ENCODE peak calls at places on chromosomes 5 and 9, in ten cellular contexts. Y is erythroblast, H is aorta, O is A549, A is dorsolateral prefrontal cortex, T is naive B cell, E is NCI-H1694, N is WTC11, D is GOT3, F is HCEC 1CT. S is an unnamed sample.

GRCh38 chr5:170584446-170584845 is 80.6 kb downstream of the KCNIP1 start:
- DNase-seq in T (no peak), D (no peak), Y (no peak), F (no peak), N (no peak), O (no peak), A (no peak), E (no peak), H (no peak), S (no peak)

GRCh38 chr5:16759147-16759800 is 142.5 kb upstream of the RETREG1 start:
- DNase-seq in A (no peak), O (no peak), N (no peak), D (no peak), F (no peak), H (no peak), T (no peak), Y (no peak), E (no peak), S (no peak)

GRCh38 chr5:90473321-90474234 is 993 bp downstream of the MBLAC2 start:
- DNase-seq in D (no peak), H (peak), Y (peak), O (peak), N (peak), A (no peak), E (peak), T (peak), F (peak), S (peak)

GRCh38 chr5:142823176-142823575 is 53.0 kb downstream of the ARHGAP26 start:
- DNase-seq in D (no peak), N (no peak), O (no peak), T (no peak), H (no peak), F (no peak), A (no peak), Y (no peak), E (no peak), S (no peak)

GRCh38 chr5:127203818-127204217 is 86.8 kb upstream of the MEGF10 start:
- DNase-seq in H (no peak), E (no peak), O (no peak), D (no peak), A (no peak), T (no peak), Y (no peak), N (no peak), F (peak), S (no peak)

GRCh38 chr5:32383065-32383464 is 61.5 kb downstream of the ZFR start:
- DNase-seq in N (no peak), F (no peak), E (no peak), H (no peak), A (no peak), T (no peak), D (no peak), O (no peak), Y (no peak), S (no peak)

GRCh38 chr9:126363847-126364671 is 37.4 kb downstream of the MVB12B start:
- DNase-seq in E (no peak), D (no peak), A (no peak), N (no peak), Y (no peak), H (no peak), F (no peak), O (no peak), T (no peak), S (no peak)

GRCh38 chr5:121805931-121806330 is 45.8 kb upstream of the FTMT start:
- DNase-seq in E (no peak), O (no peak), T (no peak), H (no peak), N (no peak), F (peak), A (no peak), Y (no peak), D (no peak), S (no peak)

GRCh38 chr5:176364765-176365662 is at the start of gene ARL10:
- DNase-seq in Y (peak), O (no peak), N (peak), T (peak), F (peak), E (no peak), D (no peak), H (peak), A (peak), S (peak)

GRCh38 chr5:72156921-72157320 is 49.6 kb downstream of the MAP1B start:
- DNase-seq in D (no peak), N (no peak), A (no peak), Y (no peak), E (no peak), O (no peak), F (peak), T (no peak), H (no peak), S (no peak)

GRCh38 chr9:135241381-135242380 is 154.2 kb downstream of the OLFM1 start:
- DNase-seq in O (no peak), F (no peak), T (no peak), N (peak), A (no peak), H (peak), D (no peak), E (peak), Y (no peak), S (no peak)

GRCh38 chr5:8184455-8185063 is 315.6 kb downstream of the MTRR start:
- DNase-seq in O (peak), F (no peak), H (peak), Y (peak), A (no peak), D (no peak), E (peak), T (peak), N (peak), S (no peak)

GRCh38 chr5:76952795-76953536 is at the start of gene CRHBP:
- DNase-seq in N (peak), A (no peak), Y (no peak), O (no peak), D (no peak), E (no peak), F (no peak), H (no peak), T (no peak), S (no peak)

GRCh38 chr9:109793921-109794320 is 13.9 kb downstream of the PALM2AKAP2 start:
- DNase-seq in N (no peak), T (no peak), D (no peak), H (no peak), A (no peak), E (no peak), Y (no peak), F (no peak), O (no peak), S (no peak)

GRCh38 chr5:167652690-167653089 is 638.8 kb upstream of the WWC1 start:
- DNase-seq in T (no peak), N (no peak), H (no peak), Y (no peak), E (no peak), O (no peak), D (no peak), F (no peak), A (no peak), S (no peak)

GRCh38 chr5:158832736-158833135 is 267.0 kb downstream of the EBF1 start:
- DNase-seq in A (no peak), Y (no peak), D (no peak), T (no peak), N (no peak), E (no peak), F (no peak), O (no peak), H (no peak), S (no peak)

GRCh38 chr9:18362901-18363685 is 110.9 kb upstream of the ADAMTSL1 start:
- DNase-seq in F (peak), D (no peak), N (no peak), E (no peak), A (no peak), Y (no peak), H (no peak), O (no peak), T (no peak), S (no peak)

GRCh38 chr5:7392401-7393024 is 3.4 kb upstream of the ADCY2 start:
- DNase-seq in O (peak), D (no peak), H (no peak), F (no peak), N (no peak), E (peak), A (no peak), T (no peak), Y (peak), S (no peak)

GRCh38 chr5:81365541-81365940 is 28.4 kb downstream of the ACOT12 start:
- DNase-seq in Y (no peak), F (no peak), A (no peak), O (no peak), D (no peak), H (no peak), E (no peak), N (no peak), T (no peak), S (no peak)

GRCh38 chr5:41234475-41234874 is 21.1 kb upstream of the C6 start:
- DNase-seq in Y (no peak), H (no peak), D (no peak), N (no peak), E (no peak), O (no peak), T (no peak), A (no peak), F (no peak), S (no peak)

GRCh38 chr5:162209005-162209605 is 141.5 kb downstream of the GABRG2 start:
- DNase-seq in Y (peak), D (no peak), N (peak), T (no peak), E (peak), H (no peak), F (no peak), O (no peak), A (peak), S (no peak)

GRCh38 chr9:100267211-100267610 is 85.5 kb downstream of the TEX10 start:
- DNase-seq in F (no peak), N (no peak), D (no peak), O (no peak), A (no peak), H (no peak), E (no peak), Y (no peak), T (no peak), S (no peak)

GRCh38 chr9:133605446-133605845 is 3.7 kb downstream of the FAM163B start:
- DNase-seq in F (no peak), H (peak), E (no peak), T (no peak), Y (no peak), N (no peak), D (no peak), A (no peak), O (no peak), S (no peak)

GRCh38 chr5:97425511-97425910 is 242.5 kb upstream of the RIOK2 start:
- DNase-seq in T (no peak), N (peak), D (no peak), A (peak), O (no peak), F (peak), Y (peak), E (no peak), H (no peak), S (no peak)

GRCh38 chr5:180790020-180790419 is 12.6 kb downstream of the MGAT1 start:
- DNase-seq in D (no peak), O (no peak), Y (no peak), T (peak), E (no peak), H (no peak), F (no peak), A (no peak), N (peak), S (no peak)

GRCh38 chr5:39057745-39058144 is 16.5 kb downstream of the RICTOR start:
- DNase-seq in O (no peak), T (no peak), Y (peak), E (no peak), N (no peak), H (no peak), D (no peak), F (no peak), A (no peak), S (no peak)

GRCh38 chr9:128091144-128091543 is 23.1 kb downstream of the SLC25A25 start:
- DNase-seq in O (no peak), N (peak), Y (no peak), T (no peak), F (no peak), D (no peak), E (no peak), A (peak), H (peak), S (no peak)